ENCODE peak calls at places on chromosome 7, in nine cellular contexts. P, G, B, T, K, Y, J, E and X are unnamed samples.

GRCh38 chr7:14235056-14235455 is 245.6 kb upstream of the ETV1 start:
- DNase-seq in P (no peak), K (no peak), T (no peak), B (no peak), Y (no peak), J (no peak), E (no peak), G (no peak), X (no peak)

GRCh38 chr7:140640060-140640611 is 477 bp downstream of the DENND2A start:
- DNase-seq in K (peak; percentile 80), G (peak; percentile 74), E (peak; percentile 50), T (peak; percentile 82), B (peak; percentile 63), P (no peak), Y (no peak), J (peak; percentile 34), X (no peak)

GRCh38 chr7:89845952-89846351 is 308.3 kb upstream of the STEAP1 start:
- DNase-seq in K (no peak), T (no peak), E (no peak), B (no peak), G (no peak), P (no peak), Y (no peak), J (no peak), X (no peak)

GRCh38 chr7:105496501-105496900 is 25.6 kb downstream of the PUS7 start:
- DNase-seq in P (no peak), K (no peak), E (peak; percentile 71), Y (no peak), B (no peak), J (no peak), T (no peak), G (no peak), X (no peak)

GRCh38 chr7:2843711-2844152 is 376 bp downstream of the GNA12 start:
- DNase-seq in P (no peak), K (peak; percentile 81), G (peak; percentile 60), T (peak; percentile 91), B (peak; percentile 48), E (peak; percentile 34), J (no peak), Y (peak; percentile 76), X (no peak)

GRCh38 chr7:46636022-46636421 is 715.0 kb upstream of the IGFBP3 start:
- DNase-seq in G (no peak), T (no peak), B (no peak), J (no peak), E (no peak), Y (no peak), P (no peak), K (no peak), X (no peak)

GRCh38 chr7:155767562-155768437 is 44.5 kb downstream of the SHH start:
- DNase-seq in G (no peak), T (no peak), E (no peak), P (no peak), J (no peak), B (no peak), Y (no peak), K (no peak), X (no peak)

GRCh38 chr7:27520828-27521790 is 141.6 kb downstream of the HIBADH start:
- DNase-seq in G (no peak), K (peak; percentile 78), Y (peak; percentile 76), E (peak; percentile 77), T (no peak), P (no peak), B (peak; percentile 79), J (peak; percentile 28), X (peak; percentile 13)

GRCh38 chr7:95623788-95624187 is 27.5 kb upstream of the PDK4 start:
- DNase-seq in B (no peak), G (no peak), K (no peak), J (no peak), Y (no peak), T (no peak), P (no peak), E (no peak), X (no peak)

GRCh38 chr7:2717293-2717904 is 29.4 kb downstream of the AMZ1 start:
- DNase-seq in T (peak; percentile 83), E (peak; percentile 62), P (peak; percentile 69), K (peak; percentile 79), G (peak; percentile 59), Y (no peak), B (peak; percentile 44), J (peak; percentile 54), X (peak; percentile 69)

GRCh38 chr7:155208681-155209477 is 88.8 kb upstream of the INSIG1 start:
- DNase-seq in J (no peak), B (no peak), Y (no peak), E (peak; percentile 47), P (no peak), G (no peak), K (no peak), T (peak; percentile 79), X (no peak)

GRCh38 chr7:157372300-157373232 is 35.8 kb downstream of the DNAJB6 start:
- DNase-seq in K (no peak), P (no peak), Y (no peak), T (no peak), B (no peak), E (no peak), J (no peak), G (no peak), X (peak; percentile 66)

GRCh38 chr7:157377436-157378124 is 40.8 kb downstream of the DNAJB6 start:
- DNase-seq in T (no peak), K (no peak), B (no peak), G (no peak), E (no peak), P (no peak), J (no peak), Y (no peak), X (no peak)

GRCh38 chr7:157378390-157378789 is 41.6 kb downstream of the DNAJB6 start:
- DNase-seq in B (no peak), T (no peak), P (no peak), K (no peak), G (no peak), Y (peak; percentile 37), E (no peak), J (peak; percentile 11), X (peak; percentile 38)

GRCh38 chr7:157373493-157373892 is 36.7 kb downstream of the DNAJB6 start:
- DNase-seq in P (no peak), G (no peak), B (no peak), J (peak; percentile 35), Y (no peak), T (no peak), E (no peak), K (no peak), X (no peak)

DNA sequence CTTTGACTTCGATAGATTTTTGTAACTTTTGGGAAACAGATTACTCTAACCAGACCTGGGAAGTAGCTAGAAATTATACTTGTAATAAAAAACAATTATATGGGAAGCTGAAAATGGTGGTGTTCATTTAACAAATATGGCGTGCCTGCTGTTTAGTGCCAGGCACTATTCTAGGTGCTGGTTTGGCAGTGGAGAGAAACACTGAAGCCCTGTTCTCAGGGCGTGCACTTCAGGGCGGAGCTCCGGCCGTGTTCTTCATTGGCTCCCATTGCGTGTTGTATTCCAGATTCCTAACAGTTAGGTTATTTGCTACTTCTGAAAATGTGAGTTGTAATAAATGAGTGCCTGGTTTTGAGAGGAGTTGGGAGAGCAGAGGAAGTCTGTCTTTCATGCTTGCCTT is 38.6 kb downstream of the DNAJB6 start:
- DNase-seq in E (no peak), K (no peak), Y (no peak), P (no peak), T (no peak), G (no peak), B (no peak), J (peak; percentile 11), X (peak; percentile 8)
- H3K36me3 ChIP-seq in E (peaks cover 42% of the 10 kb centered on the region), K (peaks cover 15% of the 10 kb centered on the region), Y (no peaks in the 10 kb centered on the region), P (no peaks in the 10 kb centered on the region), T (peaks cover 84% of the 10 kb centered on the region), G (no peaks in the 10 kb centered on the region), B (no peaks in the 10 kb centered on the region), J (peaks cover 29% of the 10 kb centered on the region), X (peaks cover 32% of the 10 kb centered on the region)

GRCh38 chr7:35495377-35495776 is 199.6 kb downstream of the HERPUD2 start:
- DNase-seq in E (no peak), G (no peak), Y (no peak), K (no peak), P (no peak), B (no peak), J (no peak), T (no peak), X (no peak)

GRCh38 chr7:35494407-35494806 is 200.5 kb downstream of the HERPUD2 start:
- DNase-seq in B (no peak), K (no peak), Y (no peak), E (no peak), P (no peak), T (no peak), J (no peak), G (no peak), X (no peak)

GRCh38 chr7:35499226-35499625 is 195.7 kb downstream of the HERPUD2 start:
- DNase-seq in P (no peak), B (no peak), G (no peak), J (no peak), T (no peak), E (no peak), Y (no peak), K (no peak), X (no peak)

GRCh38 chr7:35492451-35493175 is 202.3 kb downstream of the HERPUD2 start:
- DNase-seq in J (no peak), P (no peak), E (no peak), B (no peak), T (no peak), Y (no peak), K (no peak), G (no peak), X (no peak)

GRCh38 chr7:35498416-35498815 is 196.5 kb downstream of the HERPUD2 start:
- DNase-seq in K (no peak), T (no peak), P (no peak), Y (no peak), J (no peak), E (no peak), G (no peak), B (no peak), X (no peak)
- TF ChIP-seq CTCF in K (no peak), T (no peak), P (no peak), Y (no peak), J (no peak), E (no peak), G (no peak), B (no peak), X (no peak)

DNA sequence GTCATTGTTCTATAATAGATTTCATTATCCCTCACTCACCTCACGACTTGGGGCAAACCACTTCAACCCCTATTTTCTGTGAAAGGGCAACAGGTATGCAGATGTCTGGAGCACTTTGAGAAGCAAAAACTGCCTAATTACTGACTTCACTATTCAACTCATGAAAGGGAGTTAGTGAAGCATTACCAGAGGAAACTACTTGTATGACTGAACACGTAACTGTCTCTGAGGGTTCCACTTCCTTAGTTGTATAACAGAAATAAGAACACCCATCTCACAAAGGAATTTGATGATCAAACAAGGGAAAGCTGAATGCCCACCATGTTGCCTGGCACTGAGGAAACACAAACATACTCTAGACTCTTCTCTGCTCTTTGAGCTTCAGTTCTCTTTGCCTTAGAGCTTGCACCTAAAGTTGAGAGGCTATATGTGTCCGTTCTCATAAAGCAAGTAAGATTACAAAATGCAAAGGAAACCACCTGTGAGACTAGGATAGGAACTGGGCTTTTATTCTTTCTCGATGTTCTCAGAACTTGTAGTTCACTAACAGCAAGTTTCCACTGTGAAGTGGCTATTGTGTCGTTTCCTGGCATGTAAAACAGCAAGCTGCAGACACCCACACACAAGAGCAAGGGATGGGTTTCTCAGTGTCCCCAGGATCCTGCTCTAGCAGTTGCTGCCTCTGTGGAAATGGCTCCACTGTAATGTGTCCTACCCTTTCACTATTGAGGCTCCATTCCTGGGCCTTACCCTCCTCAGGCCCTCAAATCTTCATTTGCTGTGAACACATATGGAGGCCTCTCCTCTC is 2.6 kb downstream of the TMEM243 start:
- DNase-seq in G (no peak), J (no peak), Y (no peak), E (no peak), P (no peak), K (no peak), T (no peak), B (no peak), X (no peak)
- TF ChIP-seq POLR2A in G (no peak), J (no peak), Y (no peak), E (no peak), P (no peak), K (no peak), T (no peak), B (no peak), X (no peak)

GRCh38 chr7:128405345-128406146 is 4.2 kb downstream of the IMPDH1 start:
- DNase-seq in J (peak; percentile 55), K (no peak), P (no peak), Y (no peak), T (peak; percentile 92), G (peak; percentile 71), E (peak; percentile 8), B (peak; percentile 55), X (peak; percentile 93)
- H3K36me3 ChIP-seq in J (peaks cover 9% of the 10 kb centered on the region), K (peaks cover 9% of the 10 kb centered on the region), P (no peaks in the 10 kb centered on the region), Y (no peaks in the 10 kb centered on the region), T (peaks cover 33% of the 10 kb centered on the region), G (no peaks in the 10 kb centered on the region), E (peaks cover 11% of the 10 kb centered on the region), B (no peaks in the 10 kb centered on the region), X (no peaks in the 10 kb centered on the region)